ENCODE peak calls at places on chromosomes 3 and 15, in nine cellular contexts. One of them, this sample, is unnamed.

GRCh38 chr15:82894971-82895520 is 57.5 kb downstream of the HOMER2 start:
- DNase-seq in suprapubic skin: no peak
- DNase-seq in H1: peak; percentile 21
- DNase-seq in GM12878: no peak
- DNase-seq in K562: no peak
- DNase-seq in stomach: no peak
- DNase-seq in prostate gland: no peak
- DNase-seq in SK-N-SH: peak; percentile 72
- DNase-seq in transverse colon: no peak
- DNase-seq in this sample: no peak

GRCh38 chr15:77982127-77982490 is 95.4 kb downstream of the TBC1D2B start:
- DNase-seq in prostate gland: no peak
- DNase-seq in H1: no peak
- DNase-seq in transverse colon: no peak
- DNase-seq in GM12878: no peak
- DNase-seq in stomach: no peak
- DNase-seq in SK-N-SH: no peak
- DNase-seq in K562: no peak
- DNase-seq in suprapubic skin: peak; percentile 34
- DNase-seq in this sample: no peak

GRCh38 chr3:46489875-46490274 is 7.9 kb upstream of the RTP3 start:
- DNase-seq in stomach: no peak
- DNase-seq in SK-N-SH: no peak
- DNase-seq in suprapubic skin: no peak
- DNase-seq in GM12878: no peak
- DNase-seq in prostate gland: no peak
- DNase-seq in H1: no peak
- DNase-seq in transverse colon: no peak
- DNase-seq in K562: no peak
- DNase-seq in this sample: no peak

GRCh38 chr15:29937956-29938355 is 115.7 kb upstream of the TJP1 start:
- DNase-seq in transverse colon: no peak
- DNase-seq in stomach: no peak
- DNase-seq in SK-N-SH: no peak
- DNase-seq in prostate gland: no peak
- DNase-seq in GM12878: no peak
- DNase-seq in suprapubic skin: no peak
- DNase-seq in K562: no peak
- DNase-seq in H1: no peak
- DNase-seq in this sample: no peak

GRCh38 chr3:181782306-181782924 is 70.7 kb downstream of the SOX2 start:
- DNase-seq in SK-N-SH: no peak
- DNase-seq in prostate gland: no peak
- DNase-seq in suprapubic skin: no peak
- DNase-seq in H1: no peak
- DNase-seq in stomach: no peak
- DNase-seq in transverse colon: no peak
- DNase-seq in GM12878: no peak
- DNase-seq in K562: no peak
- DNase-seq in this sample: peak; percentile 15

GRCh38 chr3:23836536-23837230 is 30.9 kb downstream of the UBE2E1 start:
- DNase-seq in transverse colon: no peak
- DNase-seq in H1: no peak
- DNase-seq in K562: no peak
- DNase-seq in stomach: no peak
- DNase-seq in GM12878: no peak
- DNase-seq in prostate gland: no peak
- DNase-seq in suprapubic skin: no peak
- DNase-seq in SK-N-SH: peak; percentile 29
- DNase-seq in this sample: no peak

GRCh38 chr15:73745073-73745472 is 8.1 kb downstream of the INSYN1 start:
- DNase-seq in transverse colon: no peak
- DNase-seq in K562: no peak
- DNase-seq in GM12878: no peak
- DNase-seq in H1: no peak
- DNase-seq in stomach: no peak
- DNase-seq in SK-N-SH: no peak
- DNase-seq in prostate gland: no peak
- DNase-seq in suprapubic skin: no peak
- DNase-seq in this sample: no peak

GRCh38 chr3:188568750-188569149 is 414.8 kb downstream of the LPP start:
- DNase-seq in stomach: no peak
- DNase-seq in prostate gland: no peak
- DNase-seq in transverse colon: no peak
- DNase-seq in GM12878: no peak
- DNase-seq in H1: no peak
- DNase-seq in suprapubic skin: no peak
- DNase-seq in SK-N-SH: no peak
- DNase-seq in K562: no peak
- DNase-seq in this sample: no peak

GRCh38 chr15:89822030-89822429 is 7.4 kb upstream of the ANPEP start:
- DNase-seq in prostate gland: no peak
- DNase-seq in suprapubic skin: no peak
- DNase-seq in K562: no peak
- DNase-seq in SK-N-SH: peak; percentile 17
- DNase-seq in H1: no peak
- DNase-seq in transverse colon: no peak
- DNase-seq in GM12878: peak; percentile 11
- DNase-seq in stomach: no peak
- DNase-seq in this sample: no peak

GRCh38 chr15:53811530-53811929 is 52.1 kb upstream of the WDR72 start:
- DNase-seq in transverse colon: no peak
- DNase-seq in K562: no peak
- DNase-seq in GM12878: no peak
- DNase-seq in suprapubic skin: no peak
- DNase-seq in H1: no peak
- DNase-seq in SK-N-SH: peak; percentile 10
- DNase-seq in stomach: no peak
- DNase-seq in prostate gland: no peak
- DNase-seq in this sample: no peak

GRCh38 chr3:172279191-172279640 is 169.0 kb downstream of the GHSR start:
- DNase-seq in transverse colon: no peak
- DNase-seq in GM12878: no peak
- DNase-seq in prostate gland: no peak
- DNase-seq in H1: no peak
- DNase-seq in K562: no peak
- DNase-seq in SK-N-SH: no peak
- DNase-seq in suprapubic skin: no peak
- DNase-seq in stomach: no peak
- DNase-seq in this sample: no peak

GRCh38 chr15:80242132-80242769 is 9.8 kb downstream of the CTXND1 start:
- DNase-seq in K562: peak; percentile 64
- DNase-seq in transverse colon: peak; percentile 12
- DNase-seq in prostate gland: no peak
- DNase-seq in stomach: no peak
- DNase-seq in GM12878: no peak
- DNase-seq in suprapubic skin: no peak
- DNase-seq in SK-N-SH: peak; percentile 16
- DNase-seq in H1: peak; percentile 34
- DNase-seq in this sample: no peak

GRCh38 chr3:113535898-113536297 is 3.5 kb downstream of the SIDT1 start:
- DNase-seq in suprapubic skin: no peak
- DNase-seq in transverse colon: no peak
- DNase-seq in K562: peak; percentile 16
- DNase-seq in SK-N-SH: peak; percentile 23
- DNase-seq in prostate gland: no peak
- DNase-seq in H1: no peak
- DNase-seq in stomach: no peak
- DNase-seq in GM12878: no peak
- DNase-seq in this sample: no peak

GRCh38 chr15:51366911-51367310 is 25.5 kb downstream of the GLDN start:
- DNase-seq in K562: no peak
- DNase-seq in transverse colon: peak; percentile 18
- DNase-seq in H1: no peak
- DNase-seq in suprapubic skin: peak; percentile 72
- DNase-seq in SK-N-SH: no peak
- DNase-seq in prostate gland: peak; percentile 28
- DNase-seq in stomach: peak; percentile 74
- DNase-seq in GM12878: no peak
- DNase-seq in this sample: peak; percentile 48

GRCh38 chr3:157460253-157460652 is 23.6 kb downstream of the PTX3 start:
- DNase-seq in K562: no peak
- DNase-seq in transverse colon: no peak
- DNase-seq in SK-N-SH: no peak
- DNase-seq in H1: no peak
- DNase-seq in stomach: no peak
- DNase-seq in prostate gland: no peak
- DNase-seq in GM12878: no peak
- DNase-seq in suprapubic skin: no peak
- DNase-seq in this sample: no peak

GRCh38 chr15:62999923-63000484 is 42.5 kb upstream of the TPM1 start:
- DNase-seq in H1: no peak
- DNase-seq in suprapubic skin: no peak
- DNase-seq in GM12878: no peak
- DNase-seq in prostate gland: no peak
- DNase-seq in K562: no peak
- DNase-seq in SK-N-SH: peak; percentile 40
- DNase-seq in transverse colon: no peak
- DNase-seq in stomach: no peak
- DNase-seq in this sample: no peak

GRCh38 chr3:85670626-85671025 is 711.8 kb downstream of the CADM2 start:
- DNase-seq in SK-N-SH: no peak
- DNase-seq in H1: no peak
- DNase-seq in suprapubic skin: no peak
- DNase-seq in transverse colon: no peak
- DNase-seq in prostate gland: no peak
- DNase-seq in GM12878: no peak
- DNase-seq in K562: no peak
- DNase-seq in stomach: no peak
- DNase-seq in this sample: no peak

GRCh38 chr3:19885468-19885867 is 48.5 kb downstream of the EFHB start:
- DNase-seq in K562: peak; percentile 64
- DNase-seq in transverse colon: no peak
- DNase-seq in GM12878: no peak
- DNase-seq in prostate gland: no peak
- DNase-seq in H1: no peak
- DNase-seq in stomach: no peak
- DNase-seq in SK-N-SH: peak; percentile 26
- DNase-seq in suprapubic skin: no peak
- DNase-seq in this sample: no peak

GRCh38 chr3:4982773-4983738 is 3.8 kb downstream of the BHLHE40 start:
- DNase-seq in prostate gland: no peak
- DNase-seq in GM12878: no peak
- DNase-seq in SK-N-SH: no peak
- DNase-seq in transverse colon: no peak
- DNase-seq in suprapubic skin: no peak
- DNase-seq in stomach: no peak
- DNase-seq in H1: no peak
- DNase-seq in K562: no peak
- DNase-seq in this sample: no peak
- TF ChIP-seq POLR2AphosphoS5 in prostate gland: no peak
- TF ChIP-seq POLR2AphosphoS5 in GM12878: peak; percentile 76
- TF ChIP-seq POLR2AphosphoS5 in SK-N-SH: no peak
- TF ChIP-seq POLR2AphosphoS5 in transverse colon: no peak
- TF ChIP-seq POLR2AphosphoS5 in suprapubic skin: no peak
- TF ChIP-seq POLR2AphosphoS5 in stomach: no peak
- TF ChIP-seq POLR2AphosphoS5 in H1: no peak
- TF ChIP-seq POLR2AphosphoS5 in K562: peak; percentile 28
- TF ChIP-seq POLR2AphosphoS5 in this sample: peak; percentile 42

DNA sequence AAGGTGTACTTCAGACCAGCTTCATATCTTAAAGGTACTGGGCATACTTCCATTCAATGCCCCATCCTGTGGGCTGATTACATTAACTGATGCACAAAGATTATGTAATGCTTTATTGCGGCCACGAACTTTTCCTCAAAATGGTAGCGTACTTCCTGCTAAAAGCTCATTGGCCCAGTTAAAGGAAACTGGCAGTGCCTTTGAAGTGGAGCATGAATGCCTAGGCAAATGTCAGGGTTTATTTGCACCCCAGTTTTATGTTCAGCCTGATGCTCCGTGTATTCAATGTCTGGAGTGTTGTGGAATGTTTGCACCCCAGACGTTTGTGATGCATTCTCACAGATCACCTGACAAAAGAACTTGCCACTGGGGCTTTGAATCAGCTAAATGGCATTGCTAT is 3.4 kb downstream of the SKIL start:
- DNase-seq in suprapubic skin: no peak
- DNase-seq in transverse colon: no peak
- DNase-seq in prostate gland: no peak
- DNase-seq in SK-N-SH: no peak
- DNase-seq in stomach: no peak
- DNase-seq in GM12878: no peak
- DNase-seq in H1: no peak
- DNase-seq in K562: no peak
- DNase-seq in this sample: no peak
- H3K4me1 ChIP-seq in suprapubic skin: peaks cover 44% of the 10 kb centered on the region
- H3K4me1 ChIP-seq in transverse colon: peaks cover 57% of the 10 kb centered on the region
- H3K4me1 ChIP-seq in prostate gland: peaks cover 5% of the 10 kb centered on the region
- H3K4me1 ChIP-seq in SK-N-SH: peaks cover 25% of the 10 kb centered on the region
- H3K4me1 ChIP-seq in stomach: peaks cover 81% of the 10 kb centered on the region
- H3K4me1 ChIP-seq in GM12878: peaks cover 10% of the 10 kb centered on the region
- H3K4me1 ChIP-seq in H1: peaks cover 9% of the 10 kb centered on the region
- H3K4me1 ChIP-seq in K562: peaks cover 26% of the 10 kb centered on the region
- H3K4me1 ChIP-seq in this sample: peaks cover 22% of the 10 kb centered on the region

GRCh38 chr3:138945646-138946553 is 1.0 kb downstream of the FOXL2 start:
- DNase-seq in prostate gland: no peak
- DNase-seq in transverse colon: peak; percentile 41
- DNase-seq in GM12878: no peak
- DNase-seq in K562: peak; percentile 57
- DNase-seq in H1: no peak
- DNase-seq in SK-N-SH: peak; percentile 79
- DNase-seq in stomach: peak; percentile 26
- DNase-seq in suprapubic skin: no peak
- DNase-seq in this sample: no peak
- TF ChIP-seq CTCF in prostate gland: no peak
- TF ChIP-seq CTCF in transverse colon: no peak
- TF ChIP-seq CTCF in GM12878: no peak
- TF ChIP-seq CTCF in K562: peak; percentile 67
- TF ChIP-seq CTCF in H1: peak; percentile 48
- TF ChIP-seq CTCF in SK-N-SH: no peak
- TF ChIP-seq CTCF in stomach: no peak
- TF ChIP-seq CTCF in suprapubic skin: no peak
- TF ChIP-seq CTCF in this sample: peak; percentile 83

DNA sequence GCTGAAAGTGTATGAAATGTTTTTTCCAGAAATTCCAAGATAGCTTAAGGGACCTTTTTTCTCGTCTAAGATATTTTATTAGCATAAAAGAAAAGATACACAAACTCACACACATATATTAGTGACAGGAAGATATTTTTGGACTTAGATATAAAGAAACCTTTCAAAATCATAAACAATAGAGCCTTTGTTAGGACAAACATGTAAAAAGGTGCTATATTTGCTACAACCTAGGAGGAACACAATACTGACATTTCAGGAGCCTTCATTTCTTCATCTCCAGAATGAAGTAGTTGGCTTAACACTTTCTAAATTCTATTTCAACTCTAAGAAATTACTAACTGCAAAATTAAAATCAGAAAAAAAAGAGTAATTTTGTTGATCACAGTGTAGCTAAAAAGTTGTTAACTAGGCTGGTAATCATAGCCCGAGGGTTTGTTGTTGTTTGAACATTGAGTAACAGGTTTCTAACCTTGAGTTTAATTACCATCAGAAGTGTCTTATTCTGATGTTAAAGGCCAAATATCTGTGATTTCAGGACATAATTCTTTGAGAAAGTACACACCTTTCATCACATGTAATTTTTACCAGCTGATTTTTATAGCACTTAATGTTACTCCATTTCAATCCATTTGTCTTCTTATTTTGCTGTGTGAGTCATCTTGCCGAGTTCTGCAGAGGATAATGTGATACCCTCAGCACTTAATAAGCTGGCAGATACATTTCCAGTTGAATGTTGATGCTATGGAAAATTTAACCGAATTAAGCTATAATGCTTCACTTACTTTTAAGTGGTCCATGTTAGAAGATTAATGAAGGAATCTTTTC is 97.3 kb downstream of the MBNL1 start:
- DNase-seq in prostate gland: no peak
- DNase-seq in suprapubic skin: no peak
- DNase-seq in transverse colon: no peak
- DNase-seq in SK-N-SH: no peak
- DNase-seq in stomach: no peak
- DNase-seq in K562: no peak
- DNase-seq in H1: no peak
- DNase-seq in GM12878: no peak
- DNase-seq in this sample: no peak
- TF ChIP-seq POLR2AphosphoS5 in prostate gland: no peak
- TF ChIP-seq POLR2AphosphoS5 in suprapubic skin: no peak
- TF ChIP-seq POLR2AphosphoS5 in transverse colon: no peak
- TF ChIP-seq POLR2AphosphoS5 in SK-N-SH: peak; percentile 16
- TF ChIP-seq POLR2AphosphoS5 in stomach: no peak
- TF ChIP-seq POLR2AphosphoS5 in K562: no peak
- TF ChIP-seq POLR2AphosphoS5 in H1: no peak
- TF ChIP-seq POLR2AphosphoS5 in GM12878: no peak
- TF ChIP-seq POLR2AphosphoS5 in this sample: no peak